ENCODE peak calls at places on chromosomes 7 and 10, in six cellular contexts. R is CD8-positive, alpha-beta T cell; G is sigmoid colon; A is cardiac fibroblast; J is BJ; L is IMR-90. S is an unnamed sample.

GRCh38 chr7:3117488-3118228 is 74.0 kb upstream of the CARD11 start:
- DNase-seq in R (no peak), L (no peak), J (no peak), A (no peak), G (no peak), S (peak; percentile 44)

GRCh38 chr10:17023386-17024298 is 106.0 kb downstream of the CUBN start:
- DNase-seq in J (peak; percentile 97), L (peak; percentile 99), A (peak; percentile 98), R (peak; percentile 60), G (peak; percentile 89), S (no peak)

GRCh38 chr7:73359306-73359705 is 31.3 kb downstream of the FKBP6 start:
- DNase-seq in A (no peak), G (no peak), L (no peak), R (no peak), J (no peak), S (no peak)

GRCh38 chr7:3154881-3155494 is 111.3 kb upstream of the CARD11 start:
- DNase-seq in L (peak; percentile 48), R (peak; percentile 43), J (peak; percentile 0), A (peak; percentile 55), G (peak; percentile 60), S (no peak)

GRCh38 chr10:125014984-125015944 is 73.3 kb downstream of the ZRANB1 start:
- DNase-seq in R (peak; percentile 16), G (peak; percentile 72), A (peak; percentile 49), J (no peak), L (no peak), S (no peak)

GRCh38 chr10:37856881-37857286 is 526 bp downstream of the ZNF248 start:
- DNase-seq in L (no peak), G (peak; percentile 71), R (peak; percentile 14), J (no peak), A (no peak), S (no peak)

GRCh38 chr7:76428149-76428823 is 3.5 kb downstream of the ZP3 start:
- DNase-seq in A (no peak), J (no peak), R (no peak), L (no peak), G (peak; percentile 29), S (no peak)

GRCh38 chr7:64880322-64881297 is 22.5 kb upstream of the ZNF273 start:
- DNase-seq in A (no peak), L (no peak), R (no peak), G (peak; percentile 38), J (no peak), S (peak; percentile 33)

GRCh38 chr10:130362308-130362761 is 226.1 kb downstream of the GLRX3 start:
- DNase-seq in R (no peak), G (no peak), A (no peak), J (no peak), L (no peak), S (peak; percentile 49)

GRCh38 chr7:112414855-112415490 is 35.3 kb upstream of the IFRD1 start:
- DNase-seq in A (peak; percentile 65), G (no peak), J (no peak), L (peak; percentile 38), R (no peak), S (no peak)

GRCh38 chr10:113704637-113705343 is 25.1 kb downstream of the CASP7 start:
- DNase-seq in A (peak; percentile 68), J (no peak), L (peak; percentile 60), G (no peak), R (no peak), S (no peak)

GRCh38 chr10:103803941-103804340 is 51.4 kb downstream of the SH3PXD2A start:
- DNase-seq in R (no peak), G (no peak), L (no peak), A (no peak), J (no peak), S (no peak)

GRCh38 chr10:94440096-94440495 is 37.8 kb downstream of the TBC1D12 start:
- DNase-seq in R (no peak), A (no peak), G (no peak), L (no peak), J (no peak), S (no peak)

GRCh38 chr10:71302874-71303568 is 16.0 kb upstream of the SLC29A3 start:
- DNase-seq in R (no peak), G (no peak), L (peak; percentile 61), A (peak; percentile 70), J (no peak), S (no peak)

GRCh38 chr7:45033931-45034290 is 33.9 kb downstream of the CCM2 start:
- DNase-seq in A (no peak), R (no peak), G (no peak), J (no peak), L (no peak), S (no peak)

GRCh38 chr10:54363390-54363789 is 437.6 kb downstream of the PCDH15 start:
- DNase-seq in A (no peak), G (no peak), L (no peak), R (no peak), J (no peak), S (no peak)

GRCh38 chr10:84654671-84655070 is 326.3 kb downstream of the CCSER2 start:
- DNase-seq in G (no peak), J (no peak), A (no peak), R (no peak), L (no peak), S (no peak)

GRCh38 chr7:140696024-140696678 is 357 bp upstream of the NDUFB2 start:
- DNase-seq in J (peak; percentile 38), R (peak; percentile 88), A (peak; percentile 93), G (peak; percentile 98), L (peak; percentile 89), S (no peak)

GRCh38 chr7:140696679-140697446 is at the start of gene NDUFB2:
- DNase-seq in R (peak; percentile 44), L (peak; percentile 76), J (peak; percentile 35), A (peak; percentile 80), G (peak; percentile 90), S (peak; percentile 62)

GRCh38 chr7:140695381-140695780 is 1.1 kb upstream of the NDUFB2 start:
- DNase-seq in J (no peak), A (no peak), G (peak; percentile 60), L (no peak), R (no peak), S (no peak)

GRCh38 chr7:140698477-140698876 is 2.0 kb downstream of the NDUFB2 start:
- DNase-seq in G (no peak), R (no peak), L (no peak), J (no peak), A (no peak), S (no peak)

DNA sequence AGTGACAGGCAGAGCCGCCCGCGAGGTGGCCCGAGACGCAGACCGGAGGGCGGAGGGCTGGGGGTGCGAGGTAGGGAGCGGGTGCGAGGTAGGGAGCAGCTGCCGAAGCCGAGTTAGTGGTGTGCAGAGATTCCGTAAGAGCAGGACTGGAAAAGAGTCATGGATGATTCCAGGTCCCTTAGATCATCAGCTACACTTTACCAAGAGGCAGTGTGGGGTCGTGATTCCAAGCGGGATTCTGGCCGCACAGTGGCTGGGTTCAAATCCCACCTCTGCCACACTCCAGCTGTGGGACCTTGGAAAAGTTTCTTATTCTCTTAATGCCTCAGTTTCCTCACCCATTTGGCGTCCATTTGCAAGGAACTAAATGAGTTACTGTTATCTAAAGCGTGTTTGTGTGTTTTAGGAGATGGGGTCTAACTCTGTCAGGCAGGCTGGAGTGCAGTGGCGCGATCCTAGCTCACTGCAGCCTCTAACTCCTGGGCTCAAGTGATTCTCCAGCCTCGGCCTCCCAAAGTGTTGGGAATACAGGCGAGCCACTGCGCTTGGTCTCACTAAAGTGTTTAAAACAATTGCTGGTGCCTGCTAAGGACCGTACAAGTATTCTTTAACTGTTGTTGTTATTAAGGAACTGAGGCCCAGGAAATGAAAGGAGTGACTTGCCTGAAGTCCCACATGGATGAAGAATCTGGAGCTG is 1.1 kb downstream of the NDUFB2 start:
- DNase-seq in L (peak; percentile 64), G (no peak), R (no peak), A (no peak), J (no peak), S (no peak)
- TF ChIP-seq CTCF in L (no peak), G (no peak), R (no peak), A (no peak), J (no peak), S (no peak)

GRCh38 chr7:140541176-140541512 is 61.8 kb upstream of the MKRN1 start:
- DNase-seq in G (no peak), L (no peak), R (no peak), J (no peak), A (no peak), S (no peak)
- TF ChIP-seq CTCF in G (no peak), L (no peak), R (no peak), J (no peak), A (no peak), S (no peak)

DNA sequence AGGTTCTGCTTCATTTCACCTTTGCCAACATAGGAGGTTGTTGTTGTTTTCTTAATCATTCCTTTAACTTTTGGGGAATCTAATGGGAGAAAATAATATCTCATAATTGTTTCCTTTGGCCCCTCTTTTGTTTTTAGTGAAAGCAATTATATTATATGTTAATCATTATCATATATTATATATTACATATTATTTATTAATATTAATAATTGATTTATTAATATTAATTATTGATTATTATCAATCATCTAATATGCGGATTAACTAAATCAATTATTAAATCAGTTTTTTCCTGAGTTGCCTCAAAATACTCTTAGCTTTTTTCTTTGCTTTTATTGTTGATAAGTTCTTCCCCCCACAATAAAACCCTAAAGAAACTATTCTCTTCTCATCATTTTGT is 443.8 kb downstream of the GATA3 start:
- DNase-seq in R (no peak), J (no peak), G (no peak), L (no peak), A (no peak), S (no peak)
- TF ChIP-seq CTCF in R (no peak), J (no peak), G (no peak), L (no peak), A (no peak), S (no peak)

DNA sequence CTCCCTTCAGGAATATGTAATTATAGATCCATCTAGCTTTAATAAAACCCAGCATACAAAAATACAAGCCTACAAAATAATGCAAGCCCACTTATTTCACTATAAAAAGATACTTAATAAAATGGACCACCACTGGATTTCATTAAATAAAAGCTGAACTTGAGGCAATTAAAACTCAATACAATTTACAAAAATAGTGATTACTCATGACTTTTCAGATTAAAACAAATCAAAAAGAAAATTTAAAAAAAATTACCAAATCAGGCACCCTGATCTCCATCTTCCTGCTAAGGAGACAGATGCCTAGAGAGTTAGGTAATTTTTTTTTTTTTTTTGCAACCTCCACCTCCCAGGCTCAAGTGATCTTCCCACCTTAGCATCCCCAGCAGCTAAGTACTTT is 41.8 kb downstream of the PRTFDC1 start:
- DNase-seq in L (no peak), R (no peak), A (no peak), J (no peak), G (no peak), S (no peak)
- TF ChIP-seq CTCF in L (no peak), R (no peak), A (no peak), J (no peak), G (no peak), S (no peak)

GRCh38 chr7:158819571-158820203 is 9.6 kb downstream of the ESYT2 start:
- DNase-seq in L (no peak), A (peak; percentile 55), G (no peak), J (no peak), R (no peak), S (no peak)

GRCh38 chr7:158816995-158817394 is 12.3 kb downstream of the ESYT2 start:
- DNase-seq in G (no peak), R (no peak), L (no peak), J (no peak), A (no peak), S (no peak)

GRCh38 chr7:158816271-158816670 is 13.0 kb downstream of the ESYT2 start:
- DNase-seq in L (no peak), R (no peak), J (no peak), A (peak; percentile 53), G (no peak), S (no peak)

GRCh38 chr7:158820656-158821055 is 8.7 kb downstream of the ESYT2 start:
- DNase-seq in L (peak; percentile 41), G (no peak), A (peak; percentile 24), R (no peak), J (no peak), S (no peak)

GRCh38 chr7:158818325-158819213 is 10.7 kb downstream of the ESYT2 start:
- DNase-seq in J (peak; percentile 92), A (peak; percentile 97), L (peak; percentile 96), G (peak; percentile 92), R (peak; percentile 66), S (no peak)
- TF ChIP-seq CTCF in J (peak; percentile 12), A (no peak), L (peak; percentile 13), G (no peak), R (no peak), S (no peak)